ENCODE peak calls at places on chromosome 1, in ten cellular contexts. Q, S, H, C, R, P, K, J, A and X are unnamed samples.

GRCh38 chr1:169013821-169014220 is 92.7 kb upstream of the ATP1B1 start:
- DNase-seq in R (no peak), Q (no peak), A (no peak), H (no peak), K (no peak), P (no peak), J (no peak), S (no peak), C (no peak), X (no peak)

GRCh38 chr1:85707267-85707989 is 805 bp downstream of the ZNHIT6 start:
- DNase-seq in K (no peak), A (no peak), J (peak; percentile 10), P (no peak), H (no peak), C (no peak), S (peak; percentile 41), Q (no peak), R (no peak), X (no peak)

GRCh38 chr1:228648647-228649383 is 86.5 kb upstream of the RHOU start:
- DNase-seq in J (no peak), H (no peak), K (no peak), P (no peak), R (no peak), S (no peak), A (no peak), C (no peak), Q (no peak), X (no peak)

GRCh38 chr1:202540448-202540847 is 169.8 kb downstream of the SYT2 start:
- DNase-seq in C (no peak), K (no peak), J (no peak), Q (no peak), P (no peak), A (no peak), S (no peak), H (no peak), R (no peak), X (no peak)

GRCh38 chr1:210340311-210340710 is 11.6 kb downstream of the HHAT start:
- DNase-seq in A (no peak), H (no peak), S (no peak), R (no peak), J (no peak), C (no peak), K (no peak), Q (no peak), P (no peak), X (peak; percentile 70)

GRCh38 chr1:174963547-174964125 is 36.1 kb upstream of the CACYBP start:
- DNase-seq in J (no peak), K (no peak), H (peak; percentile 29), Q (no peak), A (no peak), S (no peak), C (no peak), P (no peak), R (no peak), X (no peak)

GRCh38 chr1:166270476-166271150 is 103.8 kb upstream of the FAM78B start:
- DNase-seq in P (no peak), A (no peak), K (no peak), R (no peak), Q (no peak), C (no peak), S (no peak), J (no peak), H (no peak), X (no peak)

GRCh38 chr1:201531551-201532425 is 7.1 kb upstream of the NAV1 start:
- DNase-seq in Q (no peak), P (no peak), J (no peak), C (no peak), R (no peak), H (no peak), K (no peak), S (no peak), A (no peak), X (peak; percentile 29)

GRCh38 chr1:200038987-200039848 is 11.7 kb downstream of the NR5A2 start:
- DNase-seq in J (peak; percentile 79), P (no peak), R (no peak), Q (no peak), C (no peak), A (no peak), K (no peak), H (no peak), S (peak; percentile 41), X (no peak)